ENCODE peak calls at places on chromosomes 7 and 10, in ten cellular contexts. E is GM12892, R is transverse colon, U is upper lobe of left lung, T is HepG2, A is H1, Y is vagina, G is sigmoid colon, P is spleen, C is breast epithelium. I is an unnamed sample.

GRCh38 chr10:100186813-100187212 is 984 bp upstream of the ERLIN1 start:
- DNase-seq in R (no peak), G (peak; percentile 62), P (peak; percentile 82), C (no peak), T (no peak), Y (no peak), A (no peak), E (no peak), U (peak; percentile 61), I (no peak)

GRCh38 chr10:11237571-11237970 is 219.9 kb downstream of the CELF2 start:
- DNase-seq in R (no peak), E (no peak), A (no peak), G (no peak), U (no peak), P (no peak), Y (no peak), C (no peak), T (no peak), I (no peak)

GRCh38 chr7:46990761-46991160 is 591.1 kb downstream of the TNS3 start:
- DNase-seq in C (no peak), T (no peak), P (no peak), G (no peak), A (no peak), R (no peak), E (no peak), Y (no peak), U (no peak), I (no peak)

GRCh38 chr7:107559864-107560263 is 3.9 kb downstream of the COG5 start:
- DNase-seq in T (no peak), G (no peak), R (no peak), A (no peak), E (no peak), U (no peak), P (no peak), Y (no peak), C (no peak), I (no peak)

GRCh38 chr10:4763960-4764428 is 62.0 kb upstream of the AKR1E2 start:
- DNase-seq in G (no peak), E (no peak), C (no peak), T (no peak), A (no peak), P (no peak), Y (no peak), R (no peak), U (no peak), I (no peak)

GRCh38 chr7:96183163-96183562 is 138.7 kb downstream of the SLC25A13 start:
- DNase-seq in T (no peak), A (no peak), Y (no peak), G (no peak), R (no peak), C (no peak), U (no peak), E (no peak), P (no peak), I (no peak)

GRCh38 chr10:79065853-79066252 is 2.9 kb upstream of the ZMIZ1 start:
- DNase-seq in R (no peak), A (no peak), Y (no peak), P (peak; percentile 36), T (no peak), E (no peak), U (no peak), C (no peak), G (peak; percentile 57), I (no peak)

GRCh38 chr10:113648478-113648877 is 15.4 kb downstream of the NRAP start:
- DNase-seq in A (no peak), T (no peak), R (no peak), C (no peak), U (no peak), G (no peak), E (no peak), P (no peak), Y (no peak), I (no peak)

DNA sequence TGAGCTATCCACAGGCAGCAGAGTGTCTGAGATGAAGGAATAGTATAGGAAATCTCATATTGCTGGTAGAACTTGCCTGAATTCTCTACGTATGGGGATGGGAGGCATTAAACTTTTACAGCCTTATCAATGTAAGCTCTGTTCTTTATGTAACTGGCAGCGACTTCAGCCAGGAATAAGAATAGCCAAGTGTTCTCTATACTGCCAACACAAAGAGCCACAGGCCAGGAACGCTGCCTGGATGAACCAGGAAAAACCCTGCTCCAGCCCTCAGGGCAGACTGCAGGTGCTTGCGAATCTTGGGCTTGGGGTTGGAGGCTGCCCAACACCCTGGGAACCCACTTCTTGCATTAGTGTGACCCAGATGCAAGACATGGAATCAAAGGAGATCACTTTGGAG is 6.1 kb upstream of the OLAH start:
- DNase-seq in T (no peak), C (no peak), R (no peak), A (no peak), Y (no peak), E (no peak), P (no peak), G (no peak), U (no peak), I (peak; percentile 71)
- TF ChIP-seq POLR2AphosphoS5 in T (no peak), C (no peak), R (no peak), A (no peak), Y (no peak), E (no peak), P (no peak), G (no peak), U (no peak), I (no peak)

DNA sequence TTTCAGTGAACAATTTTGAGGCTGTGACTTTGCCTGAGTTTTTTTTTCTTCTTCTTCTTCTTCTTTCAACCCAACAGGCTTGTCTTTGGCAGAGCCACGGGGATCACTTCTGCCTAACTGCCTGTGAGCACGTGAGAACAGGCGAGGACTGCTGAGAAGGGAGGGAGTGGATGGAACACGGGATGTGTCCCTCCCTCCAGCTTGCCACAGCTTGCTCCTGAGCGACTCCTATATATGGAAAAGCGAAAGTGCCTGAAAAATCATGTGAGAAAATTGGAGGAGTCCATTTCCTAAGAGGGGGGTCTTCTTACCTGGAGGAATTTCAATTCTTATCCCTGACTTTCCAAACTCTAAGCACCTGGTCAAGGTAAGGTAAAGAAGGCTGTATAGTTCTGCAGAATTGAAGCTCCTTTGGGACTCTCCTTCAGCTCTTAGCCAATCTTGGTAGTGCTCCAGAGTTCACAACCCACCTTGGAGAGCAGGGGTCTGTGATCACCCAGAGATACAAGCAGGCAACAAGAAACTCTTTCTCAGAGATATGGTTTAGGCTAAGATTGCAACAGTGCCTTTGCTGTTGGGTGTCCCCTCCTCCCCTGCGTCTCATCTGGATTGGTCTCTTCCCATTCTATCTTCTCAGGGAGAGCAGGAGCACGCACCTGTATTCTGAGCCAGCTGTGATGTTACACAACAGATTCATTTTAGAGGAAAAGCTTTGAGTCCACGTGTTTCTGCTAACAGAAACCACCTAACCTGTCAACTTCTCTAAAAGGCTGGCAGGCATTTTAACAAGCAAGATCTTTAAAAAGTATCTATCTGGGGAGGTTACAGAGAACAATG is at the start of gene MAT1A:
- DNase-seq in R (peak; percentile 30), T (peak; percentile 84), E (no peak), A (no peak), Y (peak; percentile 79), C (no peak), G (no peak), P (no peak), U (no peak), I (no peak)
- TF ChIP-seq POLR2A in R (no peak), T (peak; percentile 76), E (no peak), A (no peak), Y (no peak), C (no peak), G (no peak), P (no peak), U (no peak), I (no peak)

DNA sequence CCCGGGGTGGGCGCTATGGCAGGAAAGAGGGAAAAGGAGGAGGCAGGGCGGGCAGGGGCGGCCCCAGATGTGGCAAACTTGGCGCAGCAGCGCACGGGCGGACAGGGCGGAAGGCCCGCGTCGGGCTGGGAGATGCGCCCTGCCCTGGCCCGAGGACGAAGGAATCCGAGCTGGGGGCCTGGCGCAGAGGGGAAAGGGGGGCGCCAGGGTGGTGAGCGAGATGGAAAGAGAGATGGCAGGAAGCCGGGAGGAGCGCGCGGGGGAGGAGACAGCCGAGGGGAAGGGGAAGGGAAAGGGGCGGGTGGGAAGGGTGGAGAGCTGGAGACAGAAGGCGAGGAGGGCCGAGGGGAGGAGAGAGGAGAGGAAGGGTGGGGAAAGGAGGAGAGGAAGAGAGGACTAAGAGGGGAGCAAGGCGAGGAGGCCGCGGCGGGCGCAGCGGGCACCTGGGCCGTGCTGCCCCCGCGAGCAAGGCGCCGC is at the start of gene MARVELD1:
- DNase-seq in U (peak; percentile 88), P (no peak), R (peak; percentile 70), E (peak; percentile 40), G (peak; percentile 93), Y (no peak), T (no peak), A (peak; percentile 76), C (peak; percentile 68), I (no peak)
- TF ChIP-seq POLR2AphosphoS5 in U (peak; percentile 10), P (peak; percentile 60), R (peak; percentile 62), E (no peak), G (peak; percentile 23), Y (peak; percentile 73), T (no peak), A (peak; percentile 59), C (peak; percentile 18), I (no peak)

GRCh38 chr10:69630651-69631400 is 779 bp downstream of the FAM241B start:
- DNase-seq in E (no peak), U (peak; percentile 52), R (no peak), Y (peak; percentile 76), P (peak; percentile 67), C (no peak), G (no peak), T (no peak), A (no peak), I (no peak)

GRCh38 chr10:69628876-69629275 is 1.2 kb upstream of the FAM241B start:
- DNase-seq in R (no peak), U (no peak), C (no peak), E (no peak), Y (no peak), G (no peak), P (no peak), T (no peak), A (peak; percentile 2), I (peak; percentile 17)

GRCh38 chr10:69629519-69629896 is 539 bp upstream of the FAM241B start:
- DNase-seq in G (no peak), Y (no peak), E (no peak), C (no peak), T (no peak), A (no peak), U (no peak), P (no peak), R (no peak), I (no peak)

GRCh38 chr10:69631566-69631965 is 1.5 kb downstream of the FAM241B start:
- DNase-seq in P (no peak), C (no peak), Y (peak; percentile 34), U (no peak), T (no peak), A (peak; percentile 7), G (no peak), E (no peak), R (no peak), I (peak; percentile 15)

DNA sequence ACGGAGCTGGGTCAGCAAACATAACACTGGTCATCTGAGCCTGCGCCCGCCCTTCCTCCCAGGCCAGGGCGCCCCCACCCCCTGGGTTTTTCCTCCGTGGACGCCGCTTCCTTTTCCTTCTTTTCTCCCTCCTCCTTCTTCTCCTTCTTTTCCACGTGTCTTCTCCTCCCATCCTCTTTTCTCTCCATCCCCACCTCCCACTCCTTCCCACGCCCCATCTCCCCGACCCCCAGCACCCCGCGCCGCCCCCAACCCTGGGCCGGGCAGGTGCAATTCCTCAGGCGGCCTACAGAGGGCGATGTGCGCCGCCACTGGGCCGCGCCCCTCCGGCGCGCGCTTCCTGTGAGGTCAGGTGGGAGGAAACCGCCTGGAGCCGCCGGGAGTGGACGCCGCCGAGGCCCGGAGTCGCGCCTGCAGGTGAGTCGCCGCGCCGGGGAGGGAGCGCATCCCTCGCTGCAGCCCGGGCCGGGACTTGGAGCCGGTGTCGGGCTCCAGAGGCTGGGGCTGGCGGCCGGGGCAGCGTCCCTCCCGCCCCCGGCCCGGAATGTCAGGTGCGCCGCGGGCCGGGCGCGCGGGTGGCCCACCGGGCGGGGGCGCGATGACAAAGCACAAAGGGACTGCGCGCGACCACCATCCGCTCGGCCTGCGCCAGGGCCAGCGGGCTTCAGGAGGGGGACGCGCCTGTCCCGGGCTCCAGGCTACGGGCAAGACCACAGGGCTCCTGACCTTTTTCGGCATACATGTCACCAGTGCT is at the start of gene FAM241B:
- DNase-seq in E (peak; percentile 48), P (peak; percentile 92), U (peak; percentile 94), A (peak; percentile 95), R (peak; percentile 84), Y (peak; percentile 75), T (no peak), C (peak; percentile 78), G (peak; percentile 80), I (peak; percentile 80)
- TF ChIP-seq POLR2A in E (no peak), P (no peak), U (peak; percentile 56), A (no peak), R (no peak), Y (no peak), T (no peak), C (no peak), G (no peak), I (no peak)

I was measured in stomach.